ENCODE peak calls at places on chromosomes 16 and 17, in six cellular contexts. T, U, V, G, N and E are unnamed samples.

GRCh38 chr17:74042744-74043486 is 160.6 kb upstream of the RPL38 start:
- DNase-seq in T (no peak), U (peak), V (peak), G (no peak), N (no peak), E (no peak)

GRCh38 chr16:180921-181667 is 835 bp downstream of the HBQ1 start:
- DNase-seq in T (peak), U (peak), V (peak), G (peak), N (peak), E (peak)

GRCh38 chr17:13016881-13017622 is 775 bp downstream of the ELAC2 start:
- DNase-seq in T (no peak), U (peak), V (no peak), G (no peak), N (no peak), E (no peak)

GRCh38 chr17:17096438-17097178 is 54.4 kb downstream of the MPRIP start:
- DNase-seq in T (no peak), U (peak), V (no peak), G (no peak), N (no peak), E (no peak)

GRCh38 chr17:40922239-40922638 is 15.2 kb downstream of the KRT23 start:
- DNase-seq in T (no peak), U (peak), V (peak), G (no peak), N (no peak), E (no peak)

GRCh38 chr16:241866-242265 is 7.2 kb downstream of the FAM234A start:
- DNase-seq in T (no peak), U (no peak), V (no peak), G (no peak), N (no peak), E (no peak)

GRCh38 chr17:41315814-41316430 is 412 bp upstream of the KRTAP17-1 start:
- DNase-seq in T (no peak), U (no peak), V (no peak), G (no peak), N (no peak), E (no peak)

GRCh38 chr17:31722251-31723056 is 136.6 kb downstream of the COPRS start:
- DNase-seq in T (peak), U (no peak), V (no peak), G (no peak), N (no peak), E (no peak)

GRCh38 chr16:1335211-1335971 is 1.9 kb downstream of the BAIAP3 start:
- DNase-seq in T (no peak), U (no peak), V (no peak), G (no peak), N (no peak), E (no peak)

GRCh38 chr16:73048292-73049050 is 543 bp upstream of the ZFHX3 start:
- DNase-seq in T (no peak), U (peak), V (no peak), G (no peak), N (no peak), E (no peak)

GRCh38 chr17:21194688-21195087 is 19.3 kb downstream of the TMEM11 start:
- DNase-seq in T (no peak), U (no peak), V (no peak), G (no peak), N (no peak), E (no peak)

GRCh38 chr17:11628374-11628773 is 30.1 kb downstream of the DNAH9 start:
- DNase-seq in T (no peak), U (no peak), V (peak), G (no peak), N (no peak), E (no peak)

GRCh38 chr17:74185786-74186185 is 17.7 kb upstream of the RPL38 start:
- DNase-seq in T (no peak), U (no peak), V (no peak), G (no peak), N (no peak), E (no peak)

GRCh38 chr17:71995570-71995969 is 125.2 kb upstream of the SOX9 start:
- DNase-seq in T (no peak), U (no peak), V (no peak), G (no peak), N (no peak), E (no peak)

GRCh38 chr16:50505714-50506542 is 42.3 kb upstream of the NKD1 start:
- DNase-seq in T (no peak), U (peak), V (no peak), G (no peak), N (no peak), E (no peak)

GRCh38 chr17:64984776-64985521 is 65.7 kb upstream of the LRRC37A3 start:
- DNase-seq in T (peak), U (peak), V (peak), G (no peak), N (no peak), E (no peak)

GRCh38 chr16:5042574-5043171 is 8.9 kb upstream of the NAGPA start:
- DNase-seq in T (no peak), U (peak), V (peak), G (no peak), N (no peak), E (no peak)

GRCh38 chr17:2796164-2797140 is at the start of gene RAP1GAP2:
- DNase-seq in T (no peak), U (no peak), V (no peak), G (no peak), N (no peak), E (no peak)

GRCh38 chr16:74999683-75000480 is 1.1 kb downstream of the ZNRF1 start:
- DNase-seq in T (peak), U (peak), V (peak), G (no peak), N (peak), E (peak)

GRCh38 chr17:41548844-41549595 is 20.9 kb upstream of the KRT19 start:
- DNase-seq in T (peak), U (peak), V (peak), G (peak), N (peak), E (peak)

GRCh38 chr17:49738456-49739163 is 25.3 kb downstream of the FAM117A start:
- DNase-seq in T (no peak), U (no peak), V (no peak), G (no peak), N (no peak), E (no peak)

GRCh38 chr16:30977502-30977901 is 7.5 kb upstream of the HSD3B7 start:
- DNase-seq in T (peak), U (no peak), V (peak), G (no peak), N (no peak), E (no peak)

GRCh38 chr16:81445143-81445922 is 725 bp downstream of the CMIP start:
- DNase-seq in T (peak), U (no peak), V (peak), G (no peak), N (peak), E (peak)

GRCh38 chr16:87681990-87682570 is 79.8 kb downstream of the JPH3 start:
- DNase-seq in T (peak), U (peak), V (peak), G (no peak), N (no peak), E (no peak)

GRCh38 chr16:56700631-56701030 is 18.4 kb downstream of the MT1X start:
- DNase-seq in T (no peak), U (no peak), V (no peak), G (no peak), N (no peak), E (no peak)

GRCh38 chr16:48155926-48156789 is at the start of gene ABCC12:
- DNase-seq in T (no peak), U (no peak), V (no peak), G (no peak), N (no peak), E (no peak)

GRCh38 chr16:48157794-48158193 is 2.0 kb upstream of the ABCC12 start:
- DNase-seq in T (no peak), U (no peak), V (no peak), G (no peak), N (no peak), E (no peak)

GRCh38 chr16:48156790-48157209 is 1.0 kb upstream of the ABCC12 start:
- DNase-seq in T (peak), U (peak), V (peak), G (no peak), N (peak), E (peak)

GRCh38 chr16:48157302-48157701 is 1.5 kb upstream of the ABCC12 start:
- DNase-seq in T (no peak), U (no peak), V (no peak), G (no peak), N (no peak), E (no peak)

GRCh38 chr16:48158296-48158695 is 2.5 kb upstream of the ABCC12 start:
- DNase-seq in T (no peak), U (peak), V (peak), G (peak), N (no peak), E (no peak)
- TF ChIP-seq TAF1 in T (no peak), U (no peak), V (no peak), G (no peak), N (no peak), E (no peak)

GRCh38 chr16:66549284-66550131 is at the start of gene TK2:
- DNase-seq in T (peak), U (peak), V (peak), G (no peak), N (peak), E (peak)
- TF ChIP-seq POLR2A in T (peak), U (peak), V (peak), G (peak), N (peak), E (peak)

GRCh38 chr16:88792078-88792550 is 7.1 kb upstream of the PIEZO1 start:
- DNase-seq in T (no peak), U (no peak), V (no peak), G (no peak), N (no peak), E (no peak)

GRCh38 chr16:88789593-88789992 is 4.6 kb upstream of the PIEZO1 start:
- DNase-seq in T (no peak), U (no peak), V (no peak), G (no peak), N (no peak), E (no peak)

GRCh38 chr16:88792668-88793587 is 7.9 kb upstream of the PIEZO1 start:
- DNase-seq in T (peak), U (no peak), V (no peak), G (no peak), N (no peak), E (no peak)

GRCh38 chr16:88787579-88788314 is 2.7 kb upstream of the PIEZO1 start:
- DNase-seq in T (no peak), U (peak), V (no peak), G (no peak), N (no peak), E (no peak)

GRCh38 chr16:88790312-88791150 is 5.5 kb upstream of the PIEZO1 start:
- DNase-seq in T (peak), U (no peak), V (peak), G (no peak), N (no peak), E (no peak)
- TF ChIP-seq POLR2AphosphoS5 in T (no peak), U (no peak), V (no peak), G (no peak), N (no peak), E (no peak)

DNA sequence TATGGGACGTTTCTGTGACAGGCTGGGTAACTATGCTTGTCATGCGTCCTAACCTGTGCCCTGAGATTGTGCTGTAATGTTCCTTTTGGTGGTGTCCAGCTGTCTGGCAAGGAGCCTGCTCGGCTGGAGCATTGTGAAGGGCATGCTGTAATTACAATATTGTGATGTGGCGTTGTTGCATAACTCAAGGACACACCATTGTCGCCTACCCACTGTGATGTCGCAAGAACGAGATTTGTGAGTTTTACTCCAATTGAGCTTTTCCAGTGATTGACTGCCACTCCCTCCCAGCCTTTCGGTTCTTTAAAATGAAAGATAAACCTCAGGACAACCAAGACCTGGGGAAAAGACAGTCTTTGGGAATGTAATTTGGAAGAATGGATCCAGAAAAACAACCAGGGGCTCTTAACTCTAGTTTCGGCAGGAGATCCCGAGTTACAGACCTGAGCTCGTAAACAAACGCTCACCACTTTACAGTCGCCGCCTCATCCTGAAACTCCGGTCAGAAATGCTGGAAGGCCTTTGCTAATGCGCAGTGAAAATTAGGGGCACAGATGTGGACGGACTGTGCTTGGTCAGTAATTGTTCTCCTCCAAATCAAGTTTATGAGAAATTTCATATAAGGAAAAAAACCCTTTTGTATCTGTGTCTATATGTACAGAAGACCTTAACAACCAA is 1.3 kb downstream of the ZNF750 start:
- DNase-seq in T (no peak), U (peak), V (no peak), G (no peak), N (no peak), E (no peak)
- TF ChIP-seq TAF1 in T (no peak), U (no peak), V (no peak), G (no peak), N (no peak), E (no peak)